ENCODE peak calls at places on chromosomes 4 and X, in seven cellular contexts. M is right lobe of liver, A is breast epithelium, K is IMR-90, E is GM12891, B is heart left ventricle, L is endothelial cell of umbilical vein. Y is an unnamed sample.

GRCh38 chr4:172996571-172997216 is 171.9 kb upstream of the GALNT7 start:
- DNase-seq in A (no peak), E (no peak), K (peak; percentile 91), B (no peak), M (no peak), L (peak; percentile 51), Y (peak; percentile 10)

GRCh38 chrX:15055146-15055930 is 182.1 kb downstream of the MOSPD2 start:
- DNase-seq in K (peak; percentile 51), B (no peak), E (no peak), M (no peak), L (no peak), A (no peak), Y (peak; percentile 1)

GRCh38 chr4:75708218-75708691 is 16.1 kb upstream of the USO1 start:
- DNase-seq in L (no peak), M (no peak), E (no peak), B (no peak), A (no peak), K (no peak), Y (no peak)

GRCh38 chrX:130228871-130229270 is 39.8 kb downstream of the ZNF280C start:
- DNase-seq in M (no peak), K (no peak), L (no peak), E (no peak), A (no peak), B (no peak), Y (no peak)

GRCh38 chrX:30735839-30736238 is 82.6 kb downstream of the GK start:
- DNase-seq in B (peak; percentile 6), L (peak; percentile 57), K (peak; percentile 56), M (no peak), E (no peak), A (no peak), Y (peak; percentile 2)

GRCh38 chrX:18406531-18407266 is 18.7 kb upstream of the CDKL5 start:
- DNase-seq in B (no peak), L (no peak), E (no peak), K (peak; percentile 40), A (no peak), M (no peak), Y (no peak)

GRCh38 chr4:32290102-32290501 is 1569.9 kb downstream of the PCDH7 start:
- DNase-seq in M (no peak), B (no peak), L (no peak), A (no peak), E (no peak), K (no peak), Y (no peak)

GRCh38 chr4:71558248-71558647 is 219.4 kb downstream of the SLC4A4 start:
- DNase-seq in L (no peak), A (no peak), B (no peak), K (no peak), E (no peak), M (no peak), Y (no peak)

GRCh38 chrX:46376246-46376885 is 168.9 kb downstream of the ZNF674 start:
- DNase-seq in K (peak; percentile 48), A (no peak), E (no peak), M (no peak), L (peak; percentile 80), B (peak; percentile 4), Y (peak; percentile 1)

GRCh38 chr4:74904509-74904908 is 28.4 kb upstream of the PARM1 start:
- DNase-seq in K (no peak), L (no peak), M (no peak), B (no peak), E (no peak), A (no peak), Y (no peak)

GRCh38 chr4:82898322-82899243 is 2.0 kb upstream of the THAP9 start:
- DNase-seq in L (peak; percentile 83), E (no peak), B (no peak), M (no peak), K (peak; percentile 91), A (no peak), Y (no peak)

GRCh38 chr4:13524504-13525243 is 19.6 kb downstream of the NKX3-2 start:
- DNase-seq in A (no peak), K (peak; percentile 57), E (no peak), B (no peak), L (no peak), M (no peak), Y (no peak)

GRCh38 chr4:243407-243806 is 61.9 kb downstream of the ZNF732 start:
- DNase-seq in K (no peak), E (no peak), A (no peak), L (no peak), M (no peak), B (no peak), Y (no peak)

GRCh38 chr4:73704314-73705055 is 35.9 kb upstream of the CXCL8 start:
- DNase-seq in E (no peak), K (peak; percentile 100), L (peak; percentile 99), B (peak; percentile 64), M (no peak), A (no peak), Y (no peak)

GRCh38 chr4:62018537-62018936 is 818.4 kb downstream of the ADGRL3 start:
- DNase-seq in E (no peak), A (no peak), M (no peak), B (no peak), L (no peak), K (no peak), Y (no peak)

GRCh38 chr4:120052840-120053239 is 13.8 kb downstream of the MAD2L1 start:
- DNase-seq in B (no peak), E (no peak), M (no peak), L (peak; percentile 69), K (peak; percentile 99), A (no peak), Y (peak; percentile 8)

GRCh38 chr4:16001484-16001858 is 38.5 kb upstream of the FGFBP2 start:
- DNase-seq in B (peak; percentile 57), A (no peak), L (peak; percentile 73), M (no peak), E (peak; percentile 47), K (peak; percentile 72), Y (peak; percentile 56)

GRCh38 chr4:16000708-16001483 is 37.9 kb upstream of the FGFBP2 start:
- DNase-seq in A (no peak), B (no peak), K (no peak), E (no peak), L (no peak), M (no peak), Y (no peak)

GRCh38 chr4:16007471-16008095 is 44.6 kb upstream of the FGFBP2 start:
- DNase-seq in A (no peak), E (no peak), B (no peak), K (no peak), M (no peak), L (no peak), Y (no peak)

GRCh38 chr4:16011173-16011572 is 48.2 kb upstream of the FGFBP2 start:
- DNase-seq in E (no peak), K (no peak), L (no peak), A (no peak), B (no peak), M (no peak), Y (no peak)

GRCh38 chr4:16005671-16006070 is 42.7 kb upstream of the FGFBP2 start:
- DNase-seq in L (no peak), M (no peak), E (no peak), K (no peak), B (no peak), A (no peak), Y (no peak)
- TF ChIP-seq POLR2A in L (no peak), M (no peak), E (no peak), K (no peak), B (no peak), A (no peak), Y (no peak)

DNA sequence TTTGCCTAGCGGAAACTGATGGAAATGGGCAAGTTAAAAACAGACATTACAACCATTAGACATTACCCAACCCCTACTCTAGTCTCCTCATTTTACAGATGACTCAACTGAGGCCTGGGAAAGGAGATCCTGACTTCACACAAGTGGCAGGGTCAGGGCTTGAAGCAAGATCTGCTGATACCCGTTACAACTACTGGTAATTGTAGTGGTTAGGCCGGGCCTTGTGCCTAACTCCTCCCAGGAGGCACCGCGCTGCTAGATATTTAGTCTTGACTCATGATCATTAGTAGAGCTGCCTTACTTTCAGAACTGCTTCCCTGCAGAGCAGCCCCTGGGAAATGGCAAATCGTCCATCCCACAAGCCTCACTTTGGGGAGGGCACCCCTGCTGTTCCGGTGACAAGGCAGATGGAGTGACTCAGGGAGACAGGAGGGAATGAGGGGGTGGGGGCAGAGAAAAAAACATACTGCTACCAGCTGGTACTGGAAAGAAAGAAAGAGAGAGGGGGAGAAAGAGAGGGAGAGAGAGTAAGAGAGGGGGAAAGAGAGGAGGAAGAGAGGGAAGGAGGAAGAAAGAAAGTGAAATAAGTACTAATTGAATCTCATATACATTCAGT is 12.2 kb downstream of the ARHGEF6 start:
- DNase-seq in A (no peak), B (peak; percentile 25), M (no peak), K (peak; percentile 83), L (no peak), E (no peak), Y (peak; percentile 61)
- TF ChIP-seq POLR2A in A (no peak), B (no peak), M (no peak), K (no peak), L (no peak), E (no peak), Y (peak; percentile 48)

GRCh38 chr4:139763205-139763604 is 97.6 kb downstream of the MGST2 start:
- DNase-seq in E (no peak), A (no peak), L (no peak), M (no peak), B (no peak), K (no peak), Y (no peak)

GRCh38 chr4:139763668-139764067 is 98.0 kb downstream of the MGST2 start:
- DNase-seq in E (no peak), M (no peak), A (no peak), L (peak; percentile 81), B (peak; percentile 35), K (no peak), Y (no peak)

GRCh38 chr4:139762715-139763114 is 97.1 kb downstream of the MGST2 start:
- DNase-seq in K (no peak), E (no peak), L (peak; percentile 92), B (peak; percentile 59), A (no peak), M (no peak), Y (no peak)

GRCh38 chr4:139760558-139760957 is 94.9 kb downstream of the MGST2 start:
- DNase-seq in A (no peak), K (no peak), M (no peak), B (no peak), L (no peak), E (no peak), Y (no peak)

DNA sequence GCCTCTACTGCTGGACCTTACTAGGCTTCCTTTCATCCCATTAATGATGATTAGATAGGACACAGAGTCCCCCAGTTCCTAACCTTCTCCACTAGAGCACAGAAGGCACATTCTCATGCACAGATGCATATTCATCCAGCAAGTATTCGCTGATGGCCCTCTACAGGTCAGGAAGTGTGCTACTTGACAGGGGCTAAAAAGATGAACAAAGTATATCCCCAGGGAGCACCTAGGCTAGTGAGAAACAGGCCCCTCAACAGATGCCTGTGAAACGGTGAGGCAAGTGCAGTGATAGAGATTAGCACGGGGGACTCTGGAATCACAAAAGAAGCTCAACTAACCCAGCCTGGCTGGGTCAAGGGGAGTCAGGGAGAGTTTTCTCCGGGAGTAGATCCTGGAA is 95.8 kb downstream of the MGST2 start:
- DNase-seq in A (no peak), L (no peak), M (no peak), B (no peak), K (peak; percentile 23), E (peak; percentile 7), Y (no peak)
- TF ChIP-seq POLR2A in A (no peak), L (no peak), M (no peak), B (no peak), K (no peak), E (no peak), Y (no peak)

DNA sequence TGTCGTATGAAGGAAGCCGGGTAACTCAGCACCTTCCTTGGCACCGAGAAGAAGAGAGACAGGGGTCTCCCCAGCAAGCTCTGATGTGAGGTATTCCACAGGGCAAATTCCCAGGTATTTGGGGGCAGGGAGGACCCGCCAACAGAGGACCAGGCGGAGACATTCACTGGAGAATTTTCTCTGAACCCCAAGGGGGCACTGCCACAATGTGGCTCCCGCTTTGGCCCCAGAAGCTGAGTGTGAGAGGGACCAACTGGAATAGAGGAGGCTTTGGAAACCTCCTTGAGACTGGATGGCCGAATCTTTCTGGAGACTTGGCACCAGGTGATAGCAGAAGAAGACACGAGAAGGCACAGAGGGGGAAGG is 735 bp upstream of the GABRE start:
- DNase-seq in M (no peak), B (no peak), K (no peak), A (no peak), E (no peak), L (no peak), Y (no peak)
- TF ChIP-seq POLR2A in M (no peak), B (no peak), K (no peak), A (no peak), E (no peak), L (no peak), Y (no peak)